ENCODE peak calls at places on chromosomes 2 and 18, in nine cellular contexts. T is breast epithelium, X is AG09319, R is spleen, B is dorsolateral prefrontal cortex, H is chondrocyte, N is HFFc6, A is mucosa of descending colon, S is tibial nerve. C is an unnamed sample.

GRCh38 chr2:44392338-44392943 is 30.7 kb downstream of the CAMKMT start:
- DNase-seq in T (no peak), X (no peak), R (no peak), B (no peak), H (no peak), N (peak; percentile 24), A (peak; percentile 77), S (peak; percentile 76), C (no peak)

GRCh38 chr2:241183221-241183620 is 5.3 kb upstream of the ANO7 start:
- DNase-seq in T (no peak), X (no peak), R (peak; percentile 42), B (no peak), H (no peak), N (no peak), A (no peak), S (no peak), C (no peak)

GRCh38 chr18:37553633-37554398 is 11.8 kb downstream of the CELF4 start:
- DNase-seq in T (no peak), X (no peak), R (peak; percentile 68), B (no peak), H (peak; percentile 83), N (no peak), A (no peak), S (no peak), C (no peak)

GRCh38 chr2:239035361-239035814 is 187.5 kb downstream of the TWIST2 start:
- DNase-seq in T (no peak), X (no peak), R (peak; percentile 89), B (peak; percentile 76), H (no peak), N (no peak), A (peak; percentile 66), S (peak; percentile 57), C (peak; percentile 69)

GRCh38 chr2:189142893-189143759 is 36.4 kb downstream of the COL5A2 start:
- DNase-seq in T (no peak), X (no peak), R (no peak), B (no peak), H (no peak), N (peak; percentile 67), A (peak; percentile 77), S (no peak), C (no peak)

GRCh38 chr18:13139885-13140450 is 78.6 kb upstream of the LDLRAD4 start:
- DNase-seq in T (no peak), X (no peak), R (no peak), B (no peak), H (no peak), N (no peak), A (peak; percentile 12), S (no peak), C (no peak)

GRCh38 chr2:235724964-235725603 is 231.2 kb downstream of the AGAP1 start:
- DNase-seq in T (no peak), X (no peak), R (peak; percentile 36), B (peak; percentile 79), H (no peak), N (no peak), A (no peak), S (peak; percentile 66), C (no peak)

GRCh38 chr18:58129019-58129374 is 85.0 kb downstream of the NEDD4L start:
- DNase-seq in T (no peak), X (no peak), R (no peak), B (no peak), H (no peak), N (no peak), A (peak; percentile 59), S (no peak), C (no peak)

GRCh38 chr2:126616606-126617069 is 39.3 kb upstream of the GYPC start:
- DNase-seq in T (no peak), X (no peak), R (no peak), B (no peak), H (no peak), N (no peak), A (no peak), S (no peak), C (no peak)

GRCh38 chr2:217573565-217573964 is 429.2 kb downstream of the TNS1 start:
- DNase-seq in T (no peak), X (no peak), R (no peak), B (no peak), H (no peak), N (peak; percentile 36), A (no peak), S (no peak), C (no peak)
- TF ChIP-seq CTCF in T (no peak), X (no peak), R (no peak), B (no peak), H (peak; percentile 13), N (no peak), A (no peak), S (no peak), C (no peak)

DNA sequence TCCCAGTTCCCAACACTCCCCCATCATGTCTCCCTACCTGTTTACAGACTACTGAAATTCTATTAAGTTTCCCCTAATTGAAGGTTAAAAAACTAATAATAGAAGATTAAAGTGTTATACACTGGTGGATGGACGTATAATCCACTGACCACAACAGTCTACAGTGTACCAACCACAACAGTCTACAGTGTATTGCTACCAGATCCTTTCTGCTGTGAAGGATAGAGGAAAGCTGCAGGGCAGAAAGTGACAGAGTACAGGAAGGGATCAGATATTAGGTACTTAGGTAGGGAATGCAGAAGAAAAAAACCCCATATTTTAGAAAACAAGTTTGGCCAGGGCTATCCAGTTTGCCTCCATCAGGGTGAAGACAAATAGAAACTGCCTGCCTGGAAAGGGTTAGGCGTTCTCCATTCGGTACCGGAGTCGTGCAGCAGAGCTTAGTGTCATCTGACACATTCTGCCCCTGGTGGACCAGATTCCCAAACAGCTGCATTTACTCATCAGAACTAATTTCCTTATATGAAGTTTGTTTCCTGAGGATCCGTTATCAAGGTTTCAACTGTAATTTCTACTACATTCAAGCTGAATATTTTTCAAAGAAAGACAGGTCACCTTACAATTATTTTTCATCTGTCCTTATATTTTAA is 49.9 kb downstream of the KLF7 start:
- DNase-seq in T (no peak), X (no peak), R (no peak), B (peak; percentile 57), H (no peak), N (no peak), A (no peak), S (no peak), C (no peak)
- TF ChIP-seq CTCF in T (no peak), X (peak; percentile 31), R (no peak), B (peak; percentile 45), H (peak; percentile 56), N (no peak), A (no peak), S (peak; percentile 26), C (no peak)

GRCh38 chr2:101725515-101726192 is 28.1 kb downstream of the MAP4K4 start:
- DNase-seq in T (no peak), X (no peak), R (no peak), B (no peak), H (no peak), N (no peak), A (peak; percentile 38), S (no peak), C (no peak)
- TF ChIP-seq CTCF in T (no peak), X (no peak), R (no peak), B (peak; percentile 47), H (peak; percentile 44), N (peak; percentile 71), A (no peak), S (no peak), C (no peak)

GRCh38 chr2:180980943-180981898 is 816 bp downstream of the UBE2E3 start:
- DNase-seq in T (no peak), X (no peak), R (peak; percentile 86), B (peak; percentile 46), H (no peak), N (peak; percentile 3), A (peak; percentile 41), S (no peak), C (peak; percentile 23)

GRCh38 chr2:180983468-180984388 is 3.3 kb downstream of the UBE2E3 start:
- DNase-seq in T (no peak), X (no peak), R (no peak), B (no peak), H (no peak), N (peak; percentile 55), A (peak; percentile 62), S (no peak), C (no peak)

GRCh38 chr2:180979935-180980184 is 545 bp upstream of the UBE2E3 start:
- DNase-seq in T (no peak), X (no peak), R (no peak), B (no peak), H (no peak), N (no peak), A (no peak), S (no peak), C (no peak)

GRCh38 chr2:180979086-180979934 is 1.1 kb upstream of the UBE2E3 start:
- DNase-seq in T (no peak), X (no peak), R (no peak), B (no peak), H (no peak), N (peak; percentile 74), A (peak; percentile 5), S (peak; percentile 5), C (no peak)

DNA sequence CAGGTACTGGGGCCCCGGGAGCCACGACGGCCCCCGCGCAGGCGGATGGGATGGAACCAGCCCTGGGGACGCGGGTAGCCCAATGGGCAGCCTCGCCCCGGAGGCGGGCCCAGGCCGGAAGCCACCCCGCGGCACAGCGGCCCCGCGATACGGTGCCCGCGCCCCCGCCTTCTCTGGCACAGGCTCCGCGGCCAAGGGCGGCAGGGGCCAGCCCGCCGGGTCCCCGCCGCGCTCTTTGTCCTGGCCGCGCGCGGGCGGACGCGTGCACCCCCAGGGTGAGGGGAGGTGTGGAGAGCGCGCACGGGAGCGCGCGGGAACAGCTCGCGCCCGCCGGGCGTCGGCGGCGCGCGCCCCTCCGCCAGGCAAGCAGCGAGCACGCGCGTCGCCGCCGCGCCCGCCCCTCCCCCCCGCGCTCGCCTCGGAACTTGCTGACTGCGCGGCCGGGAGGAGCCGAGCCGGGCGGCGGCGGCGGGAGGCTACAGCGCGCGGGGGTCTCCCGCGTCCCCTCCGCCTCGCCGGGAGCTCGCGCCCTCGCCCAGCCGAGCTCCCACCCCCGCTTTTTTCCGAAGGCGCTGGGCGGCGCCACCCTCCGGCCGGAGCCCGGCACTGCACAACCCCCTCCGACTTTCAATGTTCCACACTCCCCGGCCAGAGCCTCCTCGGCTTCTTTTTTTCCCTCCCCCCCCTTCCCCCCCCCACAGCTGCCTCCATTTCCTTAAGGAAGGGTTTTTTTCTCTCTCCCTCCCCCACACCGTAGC is at the start of gene UBE2E3:
- DNase-seq in T (peak; percentile 56), X (peak; percentile 60), R (peak; percentile 95), B (peak; percentile 82), H (peak; percentile 84), N (peak; percentile 61), A (peak; percentile 85), S (peak; percentile 65), C (peak; percentile 79)
- TF ChIP-seq CTCF in T (peak; percentile 80), X (peak; percentile 67), R (peak; percentile 60), B (peak; percentile 63), H (peak; percentile 82), N (peak; percentile 78), A (peak; percentile 62), S (peak; percentile 95), C (peak; percentile 61)

C was measured in natural killer cell.